ENCODE peak calls at places on chromosome 9, in ten cellular contexts. One of them, this sample, is unnamed.

GRCh38 chr9:124665391-124666058 is 105.6 kb downstream of the NR6A1 start:
- DNase-seq in AG04450: no peak
- DNase-seq in sigmoid colon: no peak
- DNase-seq in fibroblast of pulmonary artery: no peak
- DNase-seq in A549: peak; percentile 29
- DNase-seq in brain microvascular endothelial cell: no peak
- DNase-seq in WTC11: no peak
- DNase-seq in AG10803: peak; percentile 66
- DNase-seq in mucosa of descending colon: no peak
- DNase-seq in HFF-Myc: peak; percentile 14
- DNase-seq in this sample: no peak

GRCh38 chr9:104346645-104347175 is 157.4 kb upstream of the OR13F1 start:
- DNase-seq in AG04450: no peak
- DNase-seq in sigmoid colon: no peak
- DNase-seq in fibroblast of pulmonary artery: no peak
- DNase-seq in A549: no peak
- DNase-seq in brain microvascular endothelial cell: peak; percentile 48
- DNase-seq in WTC11: no peak
- DNase-seq in AG10803: no peak
- DNase-seq in mucosa of descending colon: no peak
- DNase-seq in HFF-Myc: no peak
- DNase-seq in this sample: no peak

GRCh38 chr9:89457376-89457855 is 40.5 kb downstream of the SEMA4D start:
- DNase-seq in AG04450: no peak
- DNase-seq in sigmoid colon: no peak
- DNase-seq in fibroblast of pulmonary artery: no peak
- DNase-seq in A549: no peak
- DNase-seq in brain microvascular endothelial cell: no peak
- DNase-seq in WTC11: no peak
- DNase-seq in AG10803: no peak
- DNase-seq in mucosa of descending colon: no peak
- DNase-seq in HFF-Myc: no peak
- DNase-seq in this sample: no peak

GRCh38 chr9:72315510-72316287 is 49.3 kb downstream of the ZFAND5 start:
- DNase-seq in AG04450: no peak
- DNase-seq in sigmoid colon: peak; percentile 82
- DNase-seq in fibroblast of pulmonary artery: peak; percentile 19
- DNase-seq in A549: peak; percentile 91
- DNase-seq in brain microvascular endothelial cell: no peak
- DNase-seq in WTC11: peak; percentile 16
- DNase-seq in AG10803: peak; percentile 94
- DNase-seq in mucosa of descending colon: peak; percentile 47
- DNase-seq in HFF-Myc: peak; percentile 81
- DNase-seq in this sample: no peak

GRCh38 chr9:135492886-135493669 is 7.4 kb upstream of the MRPS2 start:
- DNase-seq in AG04450: no peak
- DNase-seq in sigmoid colon: peak; percentile 27
- DNase-seq in fibroblast of pulmonary artery: no peak
- DNase-seq in A549: no peak
- DNase-seq in brain microvascular endothelial cell: no peak
- DNase-seq in WTC11: no peak
- DNase-seq in AG10803: no peak
- DNase-seq in mucosa of descending colon: no peak
- DNase-seq in HFF-Myc: no peak
- DNase-seq in this sample: no peak

GRCh38 chr9:136545065-136545965 is 533 bp downstream of the NOTCH1 start:
- DNase-seq in AG04450: no peak
- DNase-seq in sigmoid colon: no peak
- DNase-seq in fibroblast of pulmonary artery: no peak
- DNase-seq in A549: no peak
- DNase-seq in brain microvascular endothelial cell: no peak
- DNase-seq in WTC11: no peak
- DNase-seq in AG10803: no peak
- DNase-seq in mucosa of descending colon: peak; percentile 73
- DNase-seq in HFF-Myc: no peak
- DNase-seq in this sample: peak; percentile 75

GRCh38 chr9:136943291-136944093 is 1.0 kb downstream of the FBXW5 start:
- DNase-seq in AG04450: no peak
- DNase-seq in sigmoid colon: peak; percentile 64
- DNase-seq in fibroblast of pulmonary artery: peak; percentile 22
- DNase-seq in A549: no peak
- DNase-seq in brain microvascular endothelial cell: peak; percentile 21
- DNase-seq in WTC11: peak; percentile 49
- DNase-seq in AG10803: no peak
- DNase-seq in mucosa of descending colon: no peak
- DNase-seq in HFF-Myc: no peak
- DNase-seq in this sample: peak; percentile 64

GRCh38 chr9:136584401-136585328 is 38.8 kb upstream of the NOTCH1 start:
- DNase-seq in AG04450: no peak
- DNase-seq in sigmoid colon: no peak
- DNase-seq in fibroblast of pulmonary artery: peak; percentile 43
- DNase-seq in A549: no peak
- DNase-seq in brain microvascular endothelial cell: no peak
- DNase-seq in WTC11: no peak
- DNase-seq in AG10803: peak; percentile 40
- DNase-seq in mucosa of descending colon: no peak
- DNase-seq in HFF-Myc: no peak
- DNase-seq in this sample: no peak

GRCh38 chr9:75644649-75645048 is 245.8 kb upstream of the PCSK5 start:
- DNase-seq in AG04450: no peak
- DNase-seq in sigmoid colon: no peak
- DNase-seq in fibroblast of pulmonary artery: no peak
- DNase-seq in A549: no peak
- DNase-seq in brain microvascular endothelial cell: no peak
- DNase-seq in WTC11: no peak
- DNase-seq in AG10803: no peak
- DNase-seq in mucosa of descending colon: no peak
- DNase-seq in HFF-Myc: no peak
- DNase-seq in this sample: no peak

GRCh38 chr9:16121593-16121992 is 568.8 kb downstream of the CCDC171 start:
- DNase-seq in AG04450: no peak
- DNase-seq in sigmoid colon: no peak
- DNase-seq in fibroblast of pulmonary artery: peak; percentile 27
- DNase-seq in A549: no peak
- DNase-seq in brain microvascular endothelial cell: peak; percentile 62
- DNase-seq in WTC11: no peak
- DNase-seq in AG10803: peak; percentile 15
- DNase-seq in mucosa of descending colon: no peak
- DNase-seq in HFF-Myc: no peak
- DNase-seq in this sample: no peak

GRCh38 chr9:86387376-86387775 is 33.2 kb upstream of the TUT7 start:
- DNase-seq in AG04450: no peak
- DNase-seq in sigmoid colon: no peak
- DNase-seq in fibroblast of pulmonary artery: no peak
- DNase-seq in A549: no peak
- DNase-seq in brain microvascular endothelial cell: no peak
- DNase-seq in WTC11: no peak
- DNase-seq in AG10803: no peak
- DNase-seq in mucosa of descending colon: no peak
- DNase-seq in HFF-Myc: no peak
- DNase-seq in this sample: no peak

DNA sequence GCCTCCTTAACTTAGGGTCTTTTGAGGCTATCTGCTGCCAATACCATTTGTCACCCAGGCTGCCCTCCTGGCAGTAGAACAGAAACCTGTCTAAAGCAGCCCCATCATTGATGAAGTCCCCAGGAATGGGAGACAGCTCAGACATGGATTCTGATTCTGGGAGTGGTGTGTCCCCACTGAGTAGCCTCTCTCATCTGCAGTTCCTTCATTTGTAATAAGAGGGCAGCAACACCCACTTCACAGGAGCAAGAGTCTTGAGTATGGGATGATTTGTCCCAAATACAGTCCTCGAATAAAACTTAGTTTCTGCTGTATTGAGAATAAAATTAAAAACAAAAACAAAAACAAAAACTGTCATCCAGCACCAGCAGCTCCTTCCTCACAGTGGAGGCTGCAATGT is 167.6 kb downstream of the ASTN2 start:
- DNase-seq in AG04450: no peak
- DNase-seq in sigmoid colon: no peak
- DNase-seq in fibroblast of pulmonary artery: no peak
- DNase-seq in A549: peak; percentile 9
- DNase-seq in brain microvascular endothelial cell: no peak
- DNase-seq in WTC11: no peak
- DNase-seq in AG10803: no peak
- DNase-seq in mucosa of descending colon: no peak
- DNase-seq in HFF-Myc: no peak
- DNase-seq in this sample: no peak
- TF ChIP-seq CTCF in AG04450: no peak
- TF ChIP-seq CTCF in sigmoid colon: no peak
- TF ChIP-seq CTCF in fibroblast of pulmonary artery: peak; percentile 16
- TF ChIP-seq CTCF in A549: no peak
- TF ChIP-seq CTCF in brain microvascular endothelial cell: no peak
- TF ChIP-seq CTCF in WTC11: peak; percentile 16
- TF ChIP-seq CTCF in AG10803: peak; percentile 39
- TF ChIP-seq CTCF in mucosa of descending colon: no peak
- TF ChIP-seq CTCF in HFF-Myc: peak; percentile 21
- TF ChIP-seq CTCF in this sample: peak; percentile 58

DNA sequence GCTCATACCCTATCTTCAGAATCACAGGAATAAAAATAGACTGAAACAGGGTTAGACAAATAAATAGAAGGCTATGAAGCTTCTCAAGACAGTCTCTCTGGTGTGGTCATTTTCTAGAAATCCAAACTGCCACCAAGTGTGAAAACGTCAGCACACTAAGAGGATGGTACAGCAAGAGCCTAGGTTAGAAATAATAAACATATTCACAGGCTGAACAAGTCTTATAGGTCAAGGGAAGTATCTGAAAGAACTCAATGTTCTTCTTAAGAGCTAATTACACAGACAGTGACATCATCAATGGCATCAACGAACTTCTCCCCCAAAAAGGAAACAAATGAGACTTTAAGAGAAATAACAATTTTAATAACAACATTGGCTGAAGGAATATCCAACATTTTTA is 22.7 kb upstream of the PLPP6 start:
- DNase-seq in AG04450: no peak
- DNase-seq in sigmoid colon: no peak
- DNase-seq in fibroblast of pulmonary artery: no peak
- DNase-seq in A549: no peak
- DNase-seq in brain microvascular endothelial cell: no peak
- DNase-seq in WTC11: no peak
- DNase-seq in AG10803: no peak
- DNase-seq in mucosa of descending colon: no peak
- DNase-seq in HFF-Myc: no peak
- DNase-seq in this sample: no peak
- TF ChIP-seq CTCF in AG04450: no peak
- TF ChIP-seq CTCF in sigmoid colon: no peak
- TF ChIP-seq CTCF in fibroblast of pulmonary artery: no peak
- TF ChIP-seq CTCF in A549: no peak
- TF ChIP-seq CTCF in brain microvascular endothelial cell: no peak
- TF ChIP-seq CTCF in WTC11: no peak
- TF ChIP-seq CTCF in AG10803: no peak
- TF ChIP-seq CTCF in mucosa of descending colon: no peak
- TF ChIP-seq CTCF in HFF-Myc: no peak
- TF ChIP-seq CTCF in this sample: no peak

GRCh38 chr9:81841326-81841725 is 86.9 kb upstream of the SPATA31D4 start:
- DNase-seq in AG04450: no peak
- DNase-seq in sigmoid colon: no peak
- DNase-seq in fibroblast of pulmonary artery: no peak
- DNase-seq in A549: no peak
- DNase-seq in brain microvascular endothelial cell: no peak
- DNase-seq in WTC11: peak; percentile 18
- DNase-seq in AG10803: no peak
- DNase-seq in mucosa of descending colon: no peak
- DNase-seq in HFF-Myc: no peak
- DNase-seq in this sample: no peak
- TF ChIP-seq CTCF in AG04450: no peak
- TF ChIP-seq CTCF in sigmoid colon: no peak
- TF ChIP-seq CTCF in fibroblast of pulmonary artery: no peak
- TF ChIP-seq CTCF in A549: no peak
- TF ChIP-seq CTCF in brain microvascular endothelial cell: peak; percentile 8
- TF ChIP-seq CTCF in WTC11: no peak
- TF ChIP-seq CTCF in AG10803: no peak
- TF ChIP-seq CTCF in mucosa of descending colon: no peak
- TF ChIP-seq CTCF in HFF-Myc: no peak
- TF ChIP-seq CTCF in this sample: no peak

DNA sequence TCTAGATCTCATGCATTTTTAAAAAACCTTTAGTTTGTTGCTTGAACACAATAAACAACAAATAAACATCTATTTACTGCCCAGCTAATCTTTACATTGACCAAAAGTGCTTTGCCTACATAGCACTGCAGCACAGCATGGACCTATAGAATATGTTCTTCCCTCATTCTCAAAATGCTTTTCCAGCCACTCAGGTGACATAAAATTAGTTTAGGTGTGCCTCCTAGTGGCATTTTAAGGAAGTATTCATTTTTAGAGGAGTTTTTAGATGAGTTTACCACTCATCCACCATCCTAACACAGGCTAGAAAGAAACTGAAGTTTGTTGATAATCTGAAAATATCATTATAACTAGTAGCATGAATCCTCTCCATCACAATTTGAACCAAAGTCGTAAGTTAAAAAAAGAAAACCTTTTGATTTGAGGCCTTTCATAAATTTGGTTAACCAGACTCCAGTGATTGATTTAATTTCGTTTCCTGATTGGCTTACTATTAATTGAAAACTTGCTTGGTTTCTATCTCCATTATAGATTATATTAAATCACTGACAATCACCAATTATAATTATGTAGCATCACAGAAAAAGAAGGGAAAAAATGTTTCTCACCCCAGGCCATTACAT is 12.6 kb downstream of the PLGRKT start:
- DNase-seq in AG04450: no peak
- DNase-seq in sigmoid colon: no peak
- DNase-seq in fibroblast of pulmonary artery: peak; percentile 42
- DNase-seq in A549: peak; percentile 59
- DNase-seq in brain microvascular endothelial cell: no peak
- DNase-seq in WTC11: no peak
- DNase-seq in AG10803: peak; percentile 16
- DNase-seq in mucosa of descending colon: no peak
- DNase-seq in HFF-Myc: peak; percentile 12
- DNase-seq in this sample: no peak
- TF ChIP-seq CTCF in AG04450: peak; percentile 39
- TF ChIP-seq CTCF in sigmoid colon: peak; percentile 17
- TF ChIP-seq CTCF in fibroblast of pulmonary artery: peak; percentile 44
- TF ChIP-seq CTCF in A549: peak; percentile 75
- TF ChIP-seq CTCF in brain microvascular endothelial cell: peak; percentile 36
- TF ChIP-seq CTCF in WTC11: peak; percentile 58
- TF ChIP-seq CTCF in AG10803: peak; percentile 45
- TF ChIP-seq CTCF in mucosa of descending colon: no peak
- TF ChIP-seq CTCF in HFF-Myc: peak; percentile 38
- TF ChIP-seq CTCF in this sample: peak; percentile 53

GRCh38 chr9:91758491-91758981 is 191.5 kb downstream of the ROR2 start:
- DNase-seq in AG04450: no peak
- DNase-seq in sigmoid colon: peak; percentile 83
- DNase-seq in fibroblast of pulmonary artery: peak; percentile 68
- DNase-seq in A549: peak; percentile 55
- DNase-seq in brain microvascular endothelial cell: peak; percentile 44
- DNase-seq in WTC11: peak; percentile 84
- DNase-seq in AG10803: peak; percentile 49
- DNase-seq in mucosa of descending colon: peak; percentile 75
- DNase-seq in HFF-Myc: peak; percentile 70
- DNase-seq in this sample: peak; percentile 30
- TF ChIP-seq CTCF in AG04450: peak; percentile 80
- TF ChIP-seq CTCF in sigmoid colon: peak; percentile 63
- TF ChIP-seq CTCF in fibroblast of pulmonary artery: peak; percentile 85
- TF ChIP-seq CTCF in A549: peak; percentile 42
- TF ChIP-seq CTCF in brain microvascular endothelial cell: peak; percentile 93
- TF ChIP-seq CTCF in WTC11: peak; percentile 76
- TF ChIP-seq CTCF in AG10803: peak; percentile 83
- TF ChIP-seq CTCF in mucosa of descending colon: peak; percentile 45
- TF ChIP-seq CTCF in HFF-Myc: peak; percentile 92
- TF ChIP-seq CTCF in this sample: peak; percentile 77

GRCh38 chr9:32351845-32352244 is 32.6 kb upstream of the ACO1 start:
- DNase-seq in AG04450: no peak
- DNase-seq in sigmoid colon: no peak
- DNase-seq in fibroblast of pulmonary artery: no peak
- DNase-seq in A549: peak; percentile 24
- DNase-seq in brain microvascular endothelial cell: no peak
- DNase-seq in WTC11: peak; percentile 60
- DNase-seq in AG10803: no peak
- DNase-seq in mucosa of descending colon: no peak
- DNase-seq in HFF-Myc: no peak
- DNase-seq in this sample: no peak
- TF ChIP-seq CTCF in AG04450: peak; percentile 21
- TF ChIP-seq CTCF in sigmoid colon: no peak
- TF ChIP-seq CTCF in fibroblast of pulmonary artery: peak; percentile 30
- TF ChIP-seq CTCF in A549: no peak
- TF ChIP-seq CTCF in brain microvascular endothelial cell: peak; percentile 58
- TF ChIP-seq CTCF in WTC11: peak; percentile 25
- TF ChIP-seq CTCF in AG10803: no peak
- TF ChIP-seq CTCF in mucosa of descending colon: no peak
- TF ChIP-seq CTCF in HFF-Myc: no peak
- TF ChIP-seq CTCF in this sample: peak; percentile 28